ENCODE peak calls at places on chromosome 13, in seven cellular contexts. One of them, this sample, is unnamed.
A peak's percentile ranks its signal among the peaks of the same experiment; 100 is the strongest.

GRCh38 chr13:65836066-65836465 is 1394.1 kb downstream of the PCDH9 start:
- DNase-seq in AG10803: no peak
- DNase-seq in fibroblast of lung: no peak
- DNase-seq in HepG2: no peak
- DNase-seq in heart right ventricle: no peak
- DNase-seq in astrocyte: no peak
- DNase-seq in Peyer's patch: no peak
- DNase-seq in this sample: no peak

GRCh38 chr13:97367427-97367826 is 66.5 kb upstream of the RAP2A start:
- DNase-seq in Peyer's patch: no peak
- DNase-seq in AG10803: peak; percentile 85
- DNase-seq in heart right ventricle: no peak
- DNase-seq in astrocyte: peak; percentile 90
- DNase-seq in HepG2: no peak
- DNase-seq in fibroblast of lung: peak; percentile 78
- DNase-seq in this sample: no peak

GRCh38 chr13:66887088-66887487 is 343.0 kb downstream of the PCDH9 start:
- DNase-seq in fibroblast of lung: peak; percentile 59
- DNase-seq in AG10803: peak; percentile 0
- DNase-seq in HepG2: no peak
- DNase-seq in Peyer's patch: no peak
- DNase-seq in astrocyte: peak; percentile 78
- DNase-seq in heart right ventricle: peak; percentile 11
- DNase-seq in this sample: no peak

GRCh38 chr13:82358284-82358683 is 1524.0 kb downstream of the SLITRK1 start:
- DNase-seq in heart right ventricle: no peak
- DNase-seq in HepG2: no peak
- DNase-seq in Peyer's patch: no peak
- DNase-seq in astrocyte: peak; percentile 5
- DNase-seq in AG10803: no peak
- DNase-seq in fibroblast of lung: peak; percentile 29
- DNase-seq in this sample: no peak

GRCh38 chr13:40672310-40673060 is 6.0 kb upstream of the FOXO1 start:
- DNase-seq in astrocyte: peak; percentile 78
- DNase-seq in heart right ventricle: no peak
- DNase-seq in Peyer's patch: no peak
- DNase-seq in fibroblast of lung: peak; percentile 76
- DNase-seq in AG10803: peak; percentile 26
- DNase-seq in HepG2: peak; percentile 73
- DNase-seq in this sample: no peak

GRCh38 chr13:47463726-47464125 is 537.3 kb downstream of the SUCLA2 start:
- DNase-seq in AG10803: peak; percentile 56
- DNase-seq in fibroblast of lung: peak; percentile 59
- DNase-seq in heart right ventricle: no peak
- DNase-seq in HepG2: no peak
- DNase-seq in Peyer's patch: no peak
- DNase-seq in astrocyte: peak; percentile 54
- DNase-seq in this sample: no peak

GRCh38 chr13:112902669-112903068 is 66.3 kb upstream of the MCF2L start:
- DNase-seq in astrocyte: no peak
- DNase-seq in Peyer's patch: no peak
- DNase-seq in fibroblast of lung: no peak
- DNase-seq in HepG2: no peak
- DNase-seq in AG10803: no peak
- DNase-seq in heart right ventricle: no peak
- DNase-seq in this sample: no peak

GRCh38 chr13:102799544-102800144 is 725 bp downstream of the BIVM start:
- DNase-seq in AG10803: peak; percentile 22
- DNase-seq in Peyer's patch: no peak
- DNase-seq in heart right ventricle: no peak
- DNase-seq in fibroblast of lung: peak; percentile 30
- DNase-seq in astrocyte: peak; percentile 28
- DNase-seq in HepG2: no peak
- DNase-seq in this sample: peak; percentile 13

GRCh38 chr13:41004875-41005693 is 14.0 kb downstream of the ELF1 start:
- DNase-seq in astrocyte: no peak
- DNase-seq in heart right ventricle: no peak
- DNase-seq in AG10803: peak; percentile 15
- DNase-seq in Peyer's patch: no peak
- DNase-seq in fibroblast of lung: no peak
- DNase-seq in HepG2: no peak
- DNase-seq in this sample: peak; percentile 74

GRCh38 chr13:39433705-39434104 is 169.3 kb downstream of the LHFPL6 start:
- DNase-seq in fibroblast of lung: no peak
- DNase-seq in HepG2: no peak
- DNase-seq in astrocyte: no peak
- DNase-seq in Peyer's patch: no peak
- DNase-seq in heart right ventricle: no peak
- DNase-seq in AG10803: no peak
- DNase-seq in this sample: no peak

GRCh38 chr13:21218351-21219043 is 42.0 kb downstream of the MRPL57 start:
- DNase-seq in AG10803: peak; percentile 20
- DNase-seq in astrocyte: no peak
- DNase-seq in fibroblast of lung: no peak
- DNase-seq in HepG2: no peak
- DNase-seq in Peyer's patch: no peak
- DNase-seq in heart right ventricle: no peak
- DNase-seq in this sample: no peak

GRCh38 chr13:33554919-33555791 is 262.8 kb upstream of the RFC3 start:
- DNase-seq in heart right ventricle: no peak
- DNase-seq in fibroblast of lung: peak; percentile 24
- DNase-seq in Peyer's patch: no peak
- DNase-seq in astrocyte: no peak
- DNase-seq in AG10803: no peak
- DNase-seq in HepG2: no peak
- DNase-seq in this sample: no peak

GRCh38 chr13:33017410-33017929 is 1.2 kb downstream of the KL start:
- DNase-seq in fibroblast of lung: peak; percentile 16
- DNase-seq in AG10803: peak; percentile 29
- DNase-seq in Peyer's patch: no peak
- DNase-seq in astrocyte: peak; percentile 44
- DNase-seq in HepG2: peak; percentile 18
- DNase-seq in heart right ventricle: peak; percentile 62
- DNase-seq in this sample: no peak

GRCh38 chr13:52371736-52372247 is 34.2 kb downstream of the THSD1 start:
- DNase-seq in HepG2: peak; percentile 66
- DNase-seq in AG10803: peak; percentile 48
- DNase-seq in Peyer's patch: no peak
- DNase-seq in astrocyte: peak; percentile 87
- DNase-seq in fibroblast of lung: peak; percentile 32
- DNase-seq in heart right ventricle: no peak
- DNase-seq in this sample: no peak

GRCh38 chr13:47886314-47886713 is 114.8 kb downstream of the SUCLA2 start:
- DNase-seq in AG10803: no peak
- DNase-seq in astrocyte: no peak
- DNase-seq in fibroblast of lung: no peak
- DNase-seq in HepG2: no peak
- DNase-seq in heart right ventricle: no peak
- DNase-seq in Peyer's patch: no peak
- DNase-seq in this sample: no peak

GRCh38 chr13:110245421-110245899 is 61.5 kb downstream of the COL4A1 start:
- DNase-seq in heart right ventricle: no peak
- DNase-seq in astrocyte: peak; percentile 60
- DNase-seq in fibroblast of lung: peak; percentile 68
- DNase-seq in Peyer's patch: no peak
- DNase-seq in HepG2: no peak
- DNase-seq in AG10803: peak; percentile 75
- DNase-seq in this sample: no peak

GRCh38 chr13:33114146-33114545 is 97.9 kb downstream of the KL start:
- DNase-seq in HepG2: no peak
- DNase-seq in AG10803: no peak
- DNase-seq in Peyer's patch: no peak
- DNase-seq in heart right ventricle: no peak
- DNase-seq in astrocyte: no peak
- DNase-seq in fibroblast of lung: peak; percentile 64
- DNase-seq in this sample: no peak

GRCh38 chr13:33206425-33206824 is 79.1 kb downstream of the STARD13 start:
- DNase-seq in AG10803: peak; percentile 80
- DNase-seq in heart right ventricle: no peak
- DNase-seq in fibroblast of lung: peak; percentile 51
- DNase-seq in Peyer's patch: no peak
- DNase-seq in astrocyte: peak; percentile 72
- DNase-seq in HepG2: no peak
- DNase-seq in this sample: no peak

GRCh38 chr13:73231456-73231855 is 172.7 kb downstream of the KLF5 start:
- DNase-seq in HepG2: no peak
- DNase-seq in AG10803: peak; percentile 36
- DNase-seq in Peyer's patch: no peak
- DNase-seq in astrocyte: no peak
- DNase-seq in fibroblast of lung: no peak
- DNase-seq in heart right ventricle: no peak
- DNase-seq in this sample: no peak

GRCh38 chr13:27868639-27869435 is 51.0 kb upstream of the PDX1 start:
- DNase-seq in heart right ventricle: no peak
- DNase-seq in HepG2: no peak
- DNase-seq in Peyer's patch: no peak
- DNase-seq in AG10803: peak; percentile 6
- DNase-seq in fibroblast of lung: peak; percentile 8
- DNase-seq in astrocyte: no peak
- DNase-seq in this sample: no peak

GRCh38 chr13:94382520-94382919 is 97.0 kb downstream of the DCT start:
- DNase-seq in AG10803: no peak
- DNase-seq in HepG2: no peak
- DNase-seq in astrocyte: no peak
- DNase-seq in Peyer's patch: no peak
- DNase-seq in fibroblast of lung: no peak
- DNase-seq in heart right ventricle: no peak
- DNase-seq in this sample: no peak
- H3K4me3 ChIP-seq in AG10803: no peak overlapping the region
- H3K4me3 ChIP-seq in HepG2: no peak overlapping the region
- H3K4me3 ChIP-seq in astrocyte: no peak overlapping the region
- H3K4me3 ChIP-seq in Peyer's patch: no peak overlapping the region
- H3K4me3 ChIP-seq in fibroblast of lung: no peak overlapping the region
- H3K4me3 ChIP-seq in heart right ventricle: no peak overlapping the region
- H3K4me3 ChIP-seq in this sample: no peak overlapping the region

GRCh38 chr13:50685491-50685890 is 158.0 kb downstream of the DLEU7 start:
- DNase-seq in heart right ventricle: peak; percentile 90
- DNase-seq in Peyer's patch: no peak
- DNase-seq in HepG2: no peak
- DNase-seq in AG10803: peak; percentile 46
- DNase-seq in fibroblast of lung: peak; percentile 21
- DNase-seq in astrocyte: peak; percentile 37
- DNase-seq in this sample: no peak
- H3K4me3 ChIP-seq in heart right ventricle: no peak overlapping the region
- H3K4me3 ChIP-seq in Peyer's patch: no peak overlapping the region
- H3K4me3 ChIP-seq in HepG2: no peak overlapping the region
- H3K4me3 ChIP-seq in AG10803: no peak overlapping the region
- H3K4me3 ChIP-seq in fibroblast of lung: no peak overlapping the region
- H3K4me3 ChIP-seq in astrocyte: no peak overlapping the region
- H3K4me3 ChIP-seq in this sample: no peak overlapping the region

GRCh38 chr13:23321534-23322241 is 111.8 kb downstream of the SACS start:
- DNase-seq in fibroblast of lung: peak; percentile 90
- DNase-seq in AG10803: peak; percentile 93
- DNase-seq in HepG2: peak; percentile 11
- DNase-seq in astrocyte: peak; percentile 97
- DNase-seq in heart right ventricle: peak; percentile 31
- DNase-seq in Peyer's patch: no peak
- DNase-seq in this sample: no peak

GRCh38 chr13:23325191-23325590 is 108.3 kb downstream of the SACS start:
- DNase-seq in fibroblast of lung: no peak
- DNase-seq in astrocyte: no peak
- DNase-seq in Peyer's patch: no peak
- DNase-seq in HepG2: peak; percentile 18
- DNase-seq in heart right ventricle: no peak
- DNase-seq in AG10803: no peak
- DNase-seq in this sample: no peak

GRCh38 chr13:23322353-23323336 is 110.9 kb downstream of the SACS start:
- DNase-seq in astrocyte: no peak
- DNase-seq in fibroblast of lung: no peak
- DNase-seq in HepG2: no peak
- DNase-seq in AG10803: peak; percentile 8
- DNase-seq in Peyer's patch: no peak
- DNase-seq in heart right ventricle: no peak
- DNase-seq in this sample: no peak

GRCh38 chr13:23320926-23321533 is 112.5 kb downstream of the SACS start:
- DNase-seq in HepG2: no peak
- DNase-seq in heart right ventricle: no peak
- DNase-seq in fibroblast of lung: no peak
- DNase-seq in AG10803: no peak
- DNase-seq in Peyer's patch: no peak
- DNase-seq in astrocyte: no peak
- DNase-seq in this sample: no peak

DNA sequence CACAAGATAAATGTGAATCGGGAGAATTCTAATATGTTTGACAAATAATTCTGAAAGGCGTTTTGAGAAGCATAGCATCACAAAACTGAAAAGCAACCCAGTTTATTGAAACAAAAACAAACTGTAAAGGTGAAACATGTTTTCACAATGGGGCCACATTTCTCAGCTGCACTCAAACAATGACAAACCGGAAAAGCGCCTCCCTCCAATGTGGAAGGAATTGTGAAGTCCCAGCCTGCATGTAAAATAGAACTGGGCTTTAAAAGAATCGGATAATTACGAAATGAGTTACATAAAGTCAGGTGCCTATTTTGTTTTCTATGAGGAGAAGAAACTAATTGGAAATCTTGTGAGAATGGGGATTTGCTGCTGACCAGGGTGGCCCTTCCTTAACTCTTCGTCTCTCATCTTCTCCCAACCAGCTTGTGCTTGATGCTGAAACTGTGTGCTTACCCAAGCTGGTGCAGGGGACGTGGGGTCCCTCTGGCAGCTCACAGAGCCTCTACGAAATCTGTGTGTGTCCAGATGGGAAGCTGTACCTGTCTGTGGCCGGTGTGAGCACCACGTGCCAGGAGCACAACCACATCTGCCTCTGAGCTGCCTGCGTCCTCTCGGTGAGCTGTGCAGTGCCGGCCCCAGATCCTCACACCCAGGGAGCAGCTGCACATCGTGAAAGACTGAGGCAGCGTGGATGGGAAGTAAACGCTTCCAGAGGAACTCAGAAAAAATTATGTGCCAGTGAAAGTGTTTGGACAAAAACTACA is 109.4 kb downstream of the SACS start:
- DNase-seq in heart right ventricle: no peak
- DNase-seq in fibroblast of lung: peak; percentile 36
- DNase-seq in HepG2: no peak
- DNase-seq in AG10803: peak; percentile 39
- DNase-seq in astrocyte: peak; percentile 47
- DNase-seq in Peyer's patch: no peak
- DNase-seq in this sample: no peak
- H3K4me3 ChIP-seq in heart right ventricle: no peak overlapping the region
- H3K4me3 ChIP-seq in fibroblast of lung: no peak overlapping the region
- H3K4me3 ChIP-seq in HepG2: no peak overlapping the region
- H3K4me3 ChIP-seq in AG10803: peak overlapping the region; percentile 28
- H3K4me3 ChIP-seq in astrocyte: no peak overlapping the region
- H3K4me3 ChIP-seq in Peyer's patch: no peak overlapping the region
- H3K4me3 ChIP-seq in this sample: no peak overlapping the region

DNA sequence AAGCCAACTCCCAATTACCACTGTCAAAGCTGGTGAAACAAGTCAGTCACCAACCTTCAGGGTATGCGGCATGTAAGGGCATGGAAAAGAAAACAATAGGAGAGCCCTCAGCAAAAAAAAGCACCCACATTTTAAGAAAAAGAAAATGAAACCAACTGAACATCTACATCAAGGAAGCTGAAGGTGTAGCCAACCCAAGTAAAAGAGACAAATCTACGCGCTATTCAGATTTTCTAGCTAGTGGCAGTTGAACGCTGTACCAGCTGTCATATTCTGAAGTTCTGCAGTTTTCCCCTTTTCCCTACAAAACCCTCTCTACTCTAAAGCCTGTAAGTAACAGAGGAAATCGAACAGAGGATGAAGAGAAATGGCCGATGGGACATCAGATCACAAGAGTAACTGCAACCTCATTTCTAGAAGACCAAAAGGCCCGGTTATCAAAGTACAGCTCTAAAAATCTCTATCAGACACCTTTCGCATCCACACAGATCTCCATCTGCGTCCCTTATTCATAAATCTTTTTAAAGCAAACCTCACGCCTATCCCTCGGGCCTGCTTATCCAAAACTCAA is 1.4 kb downstream of the MYCBP2 start:
- DNase-seq in AG10803: no peak
- DNase-seq in Peyer's patch: no peak
- DNase-seq in HepG2: no peak
- DNase-seq in heart right ventricle: no peak
- DNase-seq in astrocyte: no peak
- DNase-seq in fibroblast of lung: peak; percentile 28
- DNase-seq in this sample: no peak
- H3K4me3 ChIP-seq in AG10803: peak overlapping the region; percentile 85
- H3K4me3 ChIP-seq in Peyer's patch: peak overlapping the region; percentile 95
- H3K4me3 ChIP-seq in HepG2: peak overlapping the region; percentile 81
- H3K4me3 ChIP-seq in heart right ventricle: peak overlapping the region; percentile 88
- H3K4me3 ChIP-seq in astrocyte: peak overlapping the region; percentile 88
- H3K4me3 ChIP-seq in fibroblast of lung: peak overlapping the region; percentile 93
- H3K4me3 ChIP-seq in this sample: peak overlapping the region; percentile 77

This sample was measured in naive thymus-derived CD4-positive, alpha-beta T cell.